ENCODE peak calls at places on chromosomes 4 and X, in seven cellular contexts. Z is GM12891; V is activated T-helper 1 cell treated with anti-CD3 and anti-CD28 coated beads, Interleukin-2, amount 50 U/mL, for 16 hours; C is T-helper 2 cell; P is activated T-cell treated with anti-CD3 and anti-CD28 coated beads, Interleukin-2, amount 50 U/mL, for 48 hours; O is neural progenitor cell; G is psoas muscle. U is an unnamed sample.

GRCh38 chr4:5839751-5840674 is 52.9 kb downstream of the CRMP1 start:
- DNase-seq in P (no peak), G (peak), C (no peak), O (no peak), Z (no peak), V (no peak), U (no peak)

GRCh38 chr4:96649536-96649935 is 809.6 kb downstream of the PDHA2 start:
- DNase-seq in Z (no peak), G (no peak), C (no peak), P (no peak), V (no peak), O (no peak), U (peak)

GRCh38 chr4:44121210-44121609 is 327.4 kb downstream of the KCTD8 start:
- DNase-seq in G (no peak), Z (no peak), C (no peak), P (no peak), V (no peak), O (no peak), U (peak)

GRCh38 chrX:130330706-130331105 is 9.0 kb upstream of the SLC25A14 start:
- DNase-seq in C (peak), V (no peak), P (peak), G (peak), Z (peak), O (peak), U (peak)

GRCh38 chrX:20968996-20969395 is 405.2 kb upstream of the CNKSR2 start:
- DNase-seq in G (no peak), O (no peak), Z (no peak), P (no peak), C (no peak), V (no peak), U (peak)

GRCh38 chrX:113473418-113473817 is 632.8 kb upstream of the AMOT start:
- DNase-seq in V (no peak), G (no peak), Z (no peak), P (no peak), O (no peak), C (no peak), U (no peak)

GRCh38 chr4:148503681-148504080 is 61.5 kb upstream of the NR3C2 start:
- DNase-seq in C (no peak), V (no peak), Z (no peak), P (no peak), G (no peak), O (no peak), U (no peak)

GRCh38 chr4:3375688-3376087 is 66.1 kb upstream of the HGFAC start:
- DNase-seq in V (no peak), C (no peak), O (no peak), Z (no peak), P (no peak), G (peak), U (peak)

GRCh38 chrX:31658360-31658759 is 586.5 kb upstream of the FTHL17 start:
- DNase-seq in C (no peak), O (no peak), V (no peak), P (no peak), Z (no peak), G (no peak), U (no peak)

GRCh38 chr4:155342142-155342541 is 34.6 kb downstream of the MAP9 start:
- DNase-seq in V (no peak), C (no peak), G (no peak), O (no peak), Z (no peak), P (no peak), U (peak)

GRCh38 chrX:12954981-12955380 is 19.9 kb upstream of the TMSB4X start:
- DNase-seq in G (no peak), C (no peak), P (no peak), V (no peak), O (no peak), Z (no peak), U (no peak)

GRCh38 chrX:131650637-131651410 is 107.0 kb downstream of the OR13H1 start:
- DNase-seq in O (no peak), Z (no peak), V (no peak), C (no peak), G (no peak), P (no peak), U (peak)

GRCh38 chr4:133188433-133189175 is 39.5 kb downstream of the PCDH10 start:
- DNase-seq in O (no peak), Z (no peak), G (no peak), P (no peak), V (no peak), C (no peak), U (no peak)

GRCh38 chr4:83389037-83389755 is 54.5 kb upstream of the HPSE start:
- DNase-seq in G (no peak), O (no peak), C (no peak), Z (no peak), V (no peak), P (no peak), U (peak)

GRCh38 chr4:38387819-38388218 is 276.2 kb upstream of the KLF3 start:
- DNase-seq in V (no peak), C (no peak), G (no peak), P (no peak), O (no peak), Z (no peak), U (no peak)

GRCh38 chr4:52423967-52424366 is 235.1 kb downstream of the USP46 start:
- DNase-seq in P (no peak), G (no peak), V (no peak), O (no peak), Z (no peak), C (no peak), U (no peak)

GRCh38 chrX:45623266-45623665 is 422.6 kb upstream of the DIPK2B start:
- DNase-seq in P (no peak), C (no peak), O (no peak), G (no peak), V (no peak), Z (no peak), U (peak)

GRCh38 chr4:147725673-147726072 is 6.2 kb upstream of the ARHGAP10 start:
- DNase-seq in C (no peak), G (no peak), P (no peak), O (no peak), V (no peak), Z (no peak), U (peak)

GRCh38 chrX:23993012-23993633 is 33.9 kb downstream of the KLHL15 start:
- DNase-seq in P (no peak), V (no peak), Z (no peak), C (no peak), O (no peak), G (no peak), U (no peak)

GRCh38 chrX:51461053-51462050 is 35.0 kb downstream of the NUDT11 start:
- DNase-seq in V (no peak), C (no peak), Z (no peak), G (no peak), P (no peak), O (peak), U (peak)